ENCODE peak calls at places on chromosome 6, in eight cellular contexts. One of them, this sample, is unnamed.

GRCh38 chr6:93036835-93037234 is 382.5 kb downstream of the EPHA7 start:
- DNase-seq in upper lobe of right lung: no peak
- DNase-seq in cardiac fibroblast: peak
- DNase-seq in heart right ventricle: no peak
- DNase-seq in CD8-positive, alpha-beta T cell: no peak
- DNase-seq in AG10803: no peak
- DNase-seq in WERI-Rb-1: no peak
- DNase-seq in lower lobe of right lung: no peak
- DNase-seq in this sample: no peak

GRCh38 chr6:75023634-75024033 is 182.2 kb downstream of the COL12A1 start:
- DNase-seq in WERI-Rb-1: no peak
- DNase-seq in AG10803: no peak
- DNase-seq in cardiac fibroblast: peak
- DNase-seq in upper lobe of right lung: no peak
- DNase-seq in lower lobe of right lung: no peak
- DNase-seq in CD8-positive, alpha-beta T cell: no peak
- DNase-seq in heart right ventricle: no peak
- DNase-seq in this sample: no peak

GRCh38 chr6:36334832-36335459 is 1.7 kb downstream of the BNIP5 start:
- DNase-seq in cardiac fibroblast: no peak
- DNase-seq in heart right ventricle: no peak
- DNase-seq in upper lobe of right lung: no peak
- DNase-seq in WERI-Rb-1: no peak
- DNase-seq in CD8-positive, alpha-beta T cell: no peak
- DNase-seq in AG10803: no peak
- DNase-seq in lower lobe of right lung: no peak
- DNase-seq in this sample: no peak

GRCh38 chr6:16949696-16950095 is 152.2 kb upstream of the STMND1 start:
- DNase-seq in CD8-positive, alpha-beta T cell: no peak
- DNase-seq in heart right ventricle: no peak
- DNase-seq in lower lobe of right lung: no peak
- DNase-seq in WERI-Rb-1: no peak
- DNase-seq in AG10803: peak
- DNase-seq in upper lobe of right lung: no peak
- DNase-seq in cardiac fibroblast: no peak
- DNase-seq in this sample: no peak

GRCh38 chr6:139597781-139598368 is 223.4 kb upstream of the CITED2 start:
- DNase-seq in WERI-Rb-1: no peak
- DNase-seq in cardiac fibroblast: peak
- DNase-seq in CD8-positive, alpha-beta T cell: no peak
- DNase-seq in lower lobe of right lung: peak
- DNase-seq in heart right ventricle: peak
- DNase-seq in upper lobe of right lung: peak
- DNase-seq in AG10803: peak
- DNase-seq in this sample: no peak

GRCh38 chr6:133040025-133040838 is 200.9 kb upstream of the EYA4 start:
- DNase-seq in WERI-Rb-1: peak
- DNase-seq in AG10803: peak
- DNase-seq in lower lobe of right lung: no peak
- DNase-seq in heart right ventricle: no peak
- DNase-seq in cardiac fibroblast: peak
- DNase-seq in CD8-positive, alpha-beta T cell: no peak
- DNase-seq in upper lobe of right lung: no peak
- DNase-seq in this sample: no peak

GRCh38 chr6:113146878-113147277 is 710.3 kb upstream of the MARCKS start:
- DNase-seq in heart right ventricle: no peak
- DNase-seq in cardiac fibroblast: no peak
- DNase-seq in upper lobe of right lung: no peak
- DNase-seq in CD8-positive, alpha-beta T cell: no peak
- DNase-seq in lower lobe of right lung: no peak
- DNase-seq in WERI-Rb-1: no peak
- DNase-seq in AG10803: no peak
- DNase-seq in this sample: no peak

GRCh38 chr6:111199935-111200822 is 112.9 kb downstream of the SLC16A10 start:
- DNase-seq in AG10803: no peak
- DNase-seq in WERI-Rb-1: no peak
- DNase-seq in cardiac fibroblast: no peak
- DNase-seq in CD8-positive, alpha-beta T cell: no peak
- DNase-seq in lower lobe of right lung: no peak
- DNase-seq in heart right ventricle: no peak
- DNase-seq in upper lobe of right lung: no peak
- DNase-seq in this sample: no peak

GRCh38 chr6:34025851-34026250 is 120.0 kb downstream of the GRM4 start:
- DNase-seq in CD8-positive, alpha-beta T cell: no peak
- DNase-seq in heart right ventricle: no peak
- DNase-seq in upper lobe of right lung: no peak
- DNase-seq in WERI-Rb-1: no peak
- DNase-seq in AG10803: no peak
- DNase-seq in lower lobe of right lung: no peak
- DNase-seq in cardiac fibroblast: no peak
- DNase-seq in this sample: no peak

GRCh38 chr6:133156689-133157088 is 84.5 kb upstream of the EYA4 start:
- DNase-seq in lower lobe of right lung: no peak
- DNase-seq in heart right ventricle: no peak
- DNase-seq in AG10803: no peak
- DNase-seq in upper lobe of right lung: no peak
- DNase-seq in CD8-positive, alpha-beta T cell: no peak
- DNase-seq in WERI-Rb-1: no peak
- DNase-seq in cardiac fibroblast: no peak
- DNase-seq in this sample: no peak

GRCh38 chr6:29924731-29925130 is 17.6 kb upstream of the HLA-A start:
- DNase-seq in heart right ventricle: no peak
- DNase-seq in AG10803: no peak
- DNase-seq in CD8-positive, alpha-beta T cell: no peak
- DNase-seq in lower lobe of right lung: no peak
- DNase-seq in upper lobe of right lung: no peak
- DNase-seq in WERI-Rb-1: no peak
- DNase-seq in cardiac fibroblast: peak
- DNase-seq in this sample: no peak

GRCh38 chr6:33974471-33974870 is 170.7 kb upstream of the MLN start:
- DNase-seq in AG10803: no peak
- DNase-seq in heart right ventricle: no peak
- DNase-seq in cardiac fibroblast: no peak
- DNase-seq in upper lobe of right lung: peak
- DNase-seq in lower lobe of right lung: no peak
- DNase-seq in WERI-Rb-1: no peak
- DNase-seq in CD8-positive, alpha-beta T cell: no peak
- DNase-seq in this sample: no peak

GRCh38 chr6:143549630-143550268 is 38.2 kb upstream of the FUCA2 start:
- DNase-seq in AG10803: no peak
- DNase-seq in heart right ventricle: no peak
- DNase-seq in WERI-Rb-1: no peak
- DNase-seq in cardiac fibroblast: no peak
- DNase-seq in upper lobe of right lung: no peak
- DNase-seq in lower lobe of right lung: no peak
- DNase-seq in CD8-positive, alpha-beta T cell: no peak
- DNase-seq in this sample: no peak

GRCh38 chr6:42555477-42556457 is 8.1 kb upstream of the UBR2 start:
- DNase-seq in upper lobe of right lung: no peak
- DNase-seq in heart right ventricle: no peak
- DNase-seq in CD8-positive, alpha-beta T cell: no peak
- DNase-seq in WERI-Rb-1: no peak
- DNase-seq in cardiac fibroblast: peak
- DNase-seq in AG10803: peak
- DNase-seq in lower lobe of right lung: no peak
- DNase-seq in this sample: no peak

GRCh38 chr6:147787407-147787806 is 278.9 kb downstream of the SAMD5 start:
- DNase-seq in cardiac fibroblast: no peak
- DNase-seq in WERI-Rb-1: no peak
- DNase-seq in upper lobe of right lung: no peak
- DNase-seq in AG10803: no peak
- DNase-seq in CD8-positive, alpha-beta T cell: no peak
- DNase-seq in heart right ventricle: no peak
- DNase-seq in lower lobe of right lung: no peak
- DNase-seq in this sample: no peak

GRCh38 chr6:45086685-45087084 is 241.4 kb upstream of the RUNX2 start:
- DNase-seq in upper lobe of right lung: no peak
- DNase-seq in AG10803: no peak
- DNase-seq in WERI-Rb-1: no peak
- DNase-seq in heart right ventricle: no peak
- DNase-seq in cardiac fibroblast: no peak
- DNase-seq in CD8-positive, alpha-beta T cell: no peak
- DNase-seq in lower lobe of right lung: no peak
- DNase-seq in this sample: no peak

GRCh38 chr6:10745116-10745515 is 2.5 kb upstream of the TMEM14B start:
- DNase-seq in heart right ventricle: no peak
- DNase-seq in upper lobe of right lung: no peak
- DNase-seq in CD8-positive, alpha-beta T cell: no peak
- DNase-seq in AG10803: no peak
- DNase-seq in lower lobe of right lung: no peak
- DNase-seq in cardiac fibroblast: no peak
- DNase-seq in WERI-Rb-1: no peak
- DNase-seq in this sample: no peak

GRCh38 chr6:35237466-35237865 is 22.1 kb upstream of the ZNF76 start:
- DNase-seq in upper lobe of right lung: no peak
- DNase-seq in lower lobe of right lung: no peak
- DNase-seq in WERI-Rb-1: no peak
- DNase-seq in cardiac fibroblast: no peak
- DNase-seq in AG10803: no peak
- DNase-seq in heart right ventricle: no peak
- DNase-seq in CD8-positive, alpha-beta T cell: no peak
- DNase-seq in this sample: no peak

GRCh38 chr6:100376103-100376502 is 88.6 kb downstream of the SIM1 start:
- DNase-seq in AG10803: no peak
- DNase-seq in CD8-positive, alpha-beta T cell: no peak
- DNase-seq in upper lobe of right lung: no peak
- DNase-seq in lower lobe of right lung: no peak
- DNase-seq in cardiac fibroblast: no peak
- DNase-seq in heart right ventricle: no peak
- DNase-seq in WERI-Rb-1: no peak
- DNase-seq in this sample: no peak

GRCh38 chr6:10180138-10181074 is 234.5 kb downstream of the TFAP2A start:
- DNase-seq in cardiac fibroblast: no peak
- DNase-seq in lower lobe of right lung: no peak
- DNase-seq in AG10803: no peak
- DNase-seq in WERI-Rb-1: no peak
- DNase-seq in upper lobe of right lung: no peak
- DNase-seq in heart right ventricle: no peak
- DNase-seq in CD8-positive, alpha-beta T cell: no peak
- DNase-seq in this sample: no peak

GRCh38 chr6:42307141-42307470 is 89.4 kb upstream of the MRPS10 start:
- DNase-seq in CD8-positive, alpha-beta T cell: no peak
- DNase-seq in cardiac fibroblast: no peak
- DNase-seq in lower lobe of right lung: no peak
- DNase-seq in upper lobe of right lung: no peak
- DNase-seq in WERI-Rb-1: no peak
- DNase-seq in heart right ventricle: no peak
- DNase-seq in AG10803: no peak
- DNase-seq in this sample: no peak

DNA sequence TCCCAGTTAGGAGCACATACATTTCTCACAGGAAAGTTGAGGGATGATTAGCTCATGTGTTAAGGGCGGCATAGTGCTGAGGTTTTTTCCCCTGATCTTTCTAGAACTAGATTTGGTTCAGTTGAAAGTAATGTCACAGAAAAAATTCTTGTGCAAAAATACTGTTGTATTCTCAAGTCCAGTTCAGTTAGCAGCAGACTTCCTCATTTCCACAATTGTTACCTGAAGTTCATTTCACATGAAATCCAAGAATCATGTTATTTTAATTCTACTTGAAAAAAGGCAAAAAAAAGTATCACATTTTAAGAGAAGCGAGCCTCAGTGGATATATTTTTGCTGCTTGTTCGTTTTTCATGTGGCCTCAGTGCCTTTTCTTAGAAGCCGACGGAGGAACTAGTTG is 227.8 kb downstream of the TMEM242 start:
- DNase-seq in lower lobe of right lung: no peak
- DNase-seq in heart right ventricle: no peak
- DNase-seq in WERI-Rb-1: no peak
- DNase-seq in upper lobe of right lung: no peak
- DNase-seq in AG10803: no peak
- DNase-seq in cardiac fibroblast: no peak
- DNase-seq in CD8-positive, alpha-beta T cell: no peak
- DNase-seq in this sample: no peak
- TF ChIP-seq CTCF in lower lobe of right lung: no peak
- TF ChIP-seq CTCF in heart right ventricle: no peak
- TF ChIP-seq CTCF in WERI-Rb-1: no peak
- TF ChIP-seq CTCF in upper lobe of right lung: no peak
- TF ChIP-seq CTCF in AG10803: no peak
- TF ChIP-seq CTCF in cardiac fibroblast: no peak
- TF ChIP-seq CTCF in CD8-positive, alpha-beta T cell: no peak
- TF ChIP-seq CTCF in this sample: no peak

GRCh38 chr6:57268294-57268640 is 46.2 kb upstream of the RAB23 start:
- DNase-seq in lower lobe of right lung: no peak
- DNase-seq in CD8-positive, alpha-beta T cell: no peak
- DNase-seq in AG10803: no peak
- DNase-seq in heart right ventricle: no peak
- DNase-seq in WERI-Rb-1: no peak
- DNase-seq in upper lobe of right lung: no peak
- DNase-seq in cardiac fibroblast: no peak
- DNase-seq in this sample: no peak
- TF ChIP-seq CTCF in lower lobe of right lung: no peak
- TF ChIP-seq CTCF in CD8-positive, alpha-beta T cell: peak
- TF ChIP-seq CTCF in AG10803: no peak
- TF ChIP-seq CTCF in heart right ventricle: no peak
- TF ChIP-seq CTCF in WERI-Rb-1: no peak
- TF ChIP-seq CTCF in upper lobe of right lung: no peak
- TF ChIP-seq CTCF in cardiac fibroblast: no peak
- TF ChIP-seq CTCF in this sample: no peak

GRCh38 chr6:28635547-28636158 is 110.0 kb downstream of the GPX5 start:
- DNase-seq in CD8-positive, alpha-beta T cell: no peak
- DNase-seq in WERI-Rb-1: peak
- DNase-seq in heart right ventricle: no peak
- DNase-seq in AG10803: no peak
- DNase-seq in cardiac fibroblast: no peak
- DNase-seq in upper lobe of right lung: no peak
- DNase-seq in lower lobe of right lung: no peak
- DNase-seq in this sample: peak

GRCh38 chr6:28633445-28634215 is 107.9 kb downstream of the GPX5 start:
- DNase-seq in lower lobe of right lung: no peak
- DNase-seq in AG10803: no peak
- DNase-seq in CD8-positive, alpha-beta T cell: no peak
- DNase-seq in upper lobe of right lung: no peak
- DNase-seq in heart right ventricle: no peak
- DNase-seq in WERI-Rb-1: no peak
- DNase-seq in cardiac fibroblast: no peak
- DNase-seq in this sample: no peak

GRCh38 chr6:28632326-28632851 is 106.7 kb downstream of the GPX5 start:
- DNase-seq in heart right ventricle: no peak
- DNase-seq in CD8-positive, alpha-beta T cell: no peak
- DNase-seq in cardiac fibroblast: no peak
- DNase-seq in AG10803: no peak
- DNase-seq in lower lobe of right lung: no peak
- DNase-seq in WERI-Rb-1: no peak
- DNase-seq in upper lobe of right lung: no peak
- DNase-seq in this sample: no peak

GRCh38 chr6:28634406-28634757 is 108.7 kb downstream of the GPX5 start:
- DNase-seq in lower lobe of right lung: no peak
- DNase-seq in cardiac fibroblast: no peak
- DNase-seq in WERI-Rb-1: no peak
- DNase-seq in upper lobe of right lung: no peak
- DNase-seq in CD8-positive, alpha-beta T cell: no peak
- DNase-seq in AG10803: no peak
- DNase-seq in heart right ventricle: no peak
- DNase-seq in this sample: no peak

GRCh38 chr6:28634758-28635546 is 109.3 kb downstream of the GPX5 start:
- DNase-seq in lower lobe of right lung: no peak
- DNase-seq in WERI-Rb-1: peak
- DNase-seq in AG10803: no peak
- DNase-seq in upper lobe of right lung: no peak
- DNase-seq in cardiac fibroblast: peak
- DNase-seq in heart right ventricle: no peak
- DNase-seq in CD8-positive, alpha-beta T cell: no peak
- DNase-seq in this sample: peak
- TF ChIP-seq CTCF in lower lobe of right lung: no peak
- TF ChIP-seq CTCF in WERI-Rb-1: peak
- TF ChIP-seq CTCF in AG10803: no peak
- TF ChIP-seq CTCF in upper lobe of right lung: no peak
- TF ChIP-seq CTCF in cardiac fibroblast: no peak
- TF ChIP-seq CTCF in heart right ventricle: no peak
- TF ChIP-seq CTCF in CD8-positive, alpha-beta T cell: no peak
- TF ChIP-seq CTCF in this sample: no peak

GRCh38 chr6:63574554-63574900 is 2.2 kb downstream of the LOC128125822 start:
- DNase-seq in WERI-Rb-1: no peak
- DNase-seq in AG10803: no peak
- DNase-seq in heart right ventricle: no peak
- DNase-seq in cardiac fibroblast: no peak
- DNase-seq in CD8-positive, alpha-beta T cell: no peak
- DNase-seq in lower lobe of right lung: no peak
- DNase-seq in upper lobe of right lung: no peak
- DNase-seq in this sample: no peak
- TF ChIP-seq CTCF in WERI-Rb-1: no peak
- TF ChIP-seq CTCF in AG10803: no peak
- TF ChIP-seq CTCF in heart right ventricle: no peak
- TF ChIP-seq CTCF in cardiac fibroblast: no peak
- TF ChIP-seq CTCF in CD8-positive, alpha-beta T cell: peak
- TF ChIP-seq CTCF in lower lobe of right lung: peak
- TF ChIP-seq CTCF in upper lobe of right lung: no peak
- TF ChIP-seq CTCF in this sample: no peak